ENCODE peak calls at places on chromosomes 7 and 10, in ten cellular contexts. O is T1000; U is left cardiac atrium; J is activated naive CD4-positive, alpha-beta T cell; Y is CD8-positive, alpha-beta memory T cell; X is Right ventricle myocardium superior; K is stromal cell of bone marrow; Z is GM19239; T is stimulated activated CD8-positive, alpha-beta memory T cell treated with anti-CD3 and anti-CD28 coated beads, Interleukin-4, amount 100 ng/mL, for 1 hour; D is NCI-H2107. F is an unnamed sample.

GRCh38 chr7:35716038-35716803 is 21.3 kb upstream of the HERPUD2 start:
- DNase-seq in O (no peak), U (peak; percentile 34), J (no peak), Y (no peak), X (peak; percentile 44), K (no peak), Z (no peak), T (no peak), D (no peak), F (no peak)

GRCh38 chr7:112470194-112470593 is 10.6 kb upstream of the LSMEM1 start:
- DNase-seq in O (no peak), U (no peak), J (no peak), Y (no peak), X (no peak), K (no peak), Z (no peak), T (no peak), D (no peak), F (no peak)

GRCh38 chr10:46514899-46515298 is 41.6 kb downstream of the GPRIN2 start:
- DNase-seq in O (no peak), U (no peak), J (no peak), Y (no peak), X (no peak), K (no peak), Z (no peak), T (no peak), D (no peak), F (peak; percentile 25)

GRCh38 chr7:35261041-35261440 is 7.1 kb upstream of the TBX20 start:
- DNase-seq in O (no peak), U (no peak), J (no peak), Y (no peak), X (no peak), K (no peak), Z (no peak), T (no peak), D (no peak), F (no peak)

GRCh38 chr7:75617634-75618234 is 121.0 kb downstream of the HIP1 start:
- DNase-seq in O (no peak), U (peak; percentile 64), J (no peak), Y (peak; percentile 72), X (peak; percentile 85), K (peak; percentile 43), Z (no peak), T (peak; percentile 2), D (no peak), F (peak; percentile 94)

GRCh38 chr10:53222806-53223205 is 450.2 kb upstream of the MBL2 start:
- DNase-seq in O (no peak), U (no peak), J (no peak), Y (no peak), X (no peak), K (no peak), Z (no peak), T (no peak), D (no peak), F (no peak)

GRCh38 chr10:77391605-77392235 is 245.9 kb downstream of the KCNMA1 start:
- DNase-seq in O (peak; percentile 79), U (peak; percentile 75), J (no peak), Y (no peak), X (peak; percentile 51), K (peak; percentile 81), Z (no peak), T (no peak), D (peak; percentile 57), F (peak; percentile 67)

GRCh38 chr7:83153419-83153818 is 9.3 kb downstream of the PCLO start:
- DNase-seq in O (no peak), U (no peak), J (no peak), Y (no peak), X (no peak), K (no peak), Z (no peak), T (no peak), D (no peak), F (no peak)

GRCh38 chr7:158265743-158266080 is 321.9 kb downstream of the PTPRN2 start:
- DNase-seq in O (no peak), U (no peak), J (no peak), Y (no peak), X (peak; percentile 10), K (no peak), Z (no peak), T (no peak), D (no peak), F (no peak)

GRCh38 chr7:100137851-100138760 is 10.6 kb upstream of the LAMTOR4 start:
- DNase-seq in O (no peak), U (no peak), J (no peak), Y (no peak), X (no peak), K (no peak), Z (no peak), T (no peak), D (no peak), F (no peak)

GRCh38 chr10:87771871-87772500 is 46.0 kb downstream of the ATAD1 start:
- DNase-seq in O (no peak), U (no peak), J (no peak), Y (peak; percentile 3), X (no peak), K (peak; percentile 3), Z (no peak), T (no peak), D (no peak), F (no peak)

GRCh38 chr7:151014950-151015349 is 9.3 kb downstream of the ATG9B start:
- DNase-seq in O (no peak), U (no peak), J (no peak), Y (no peak), X (no peak), K (no peak), Z (no peak), T (no peak), D (no peak), F (no peak)

GRCh38 chr7:55280031-55280454 is 85.1 kb upstream of the LANCL2 start:
- DNase-seq in O (peak; percentile 18), U (peak; percentile 56), J (no peak), Y (peak; percentile 56), X (no peak), K (peak; percentile 53), Z (peak; percentile 54), T (no peak), D (peak; percentile 59), F (no peak)

F was measured in lower lobe of right lung.